ENCODE peak calls at places on chromosome 14, in five cellular contexts. F is stomach, H is esophagus muscularis mucosa, V is Peyer's patch, B is psoas muscle. C is an unnamed sample.

GRCh38 chr14:32635103-32635719 is 303.5 kb upstream of the NPAS3 start:
- DNase-seq in F (no peak), H (no peak), B (no peak), V (no peak), C (no peak)

GRCh38 chr14:94571395-94571794 is 9.8 kb upstream of the SERPINA5 start:
- DNase-seq in V (no peak), B (no peak), F (no peak), H (no peak), C (no peak)

GRCh38 chr14:30499358-30499757 is 59.6 kb upstream of the G2E3 start:
- DNase-seq in H (no peak), V (no peak), F (no peak), B (no peak), C (no peak)

GRCh38 chr14:66038214-66038977 is 447.8 kb upstream of the CCDC196 start:
- DNase-seq in V (no peak), F (no peak), H (no peak), B (no peak), C (peak; percentile 21)

GRCh38 chr14:24285351-24285750 is 14.0 kb upstream of the RABGGTA start:
- DNase-seq in H (no peak), B (no peak), F (no peak), V (no peak), C (no peak)

GRCh38 chr14:56172571-56172971 is 54.4 kb downstream of the PELI2 start:
- DNase-seq in V (no peak), H (no peak), F (no peak), B (no peak), C (no peak)

GRCh38 chr14:99548871-99549270 is 55.1 kb downstream of the CCDC85C start:
- DNase-seq in V (no peak), F (no peak), B (no peak), H (no peak), C (no peak)

GRCh38 chr14:51419685-51420084 is 179.6 kb downstream of the TMX1 start:
- DNase-seq in V (no peak), F (no peak), H (no peak), B (no peak), C (no peak)

GRCh38 chr14:99802301-99803105 is 9.3 kb downstream of the EML1 start:
- DNase-seq in H (no peak), B (no peak), F (no peak), V (no peak), C (no peak)

GRCh38 chr14:99784508-99784907 is 8.7 kb upstream of the EML1 start:
- DNase-seq in B (no peak), V (peak; percentile 72), H (no peak), F (no peak), C (no peak)

GRCh38 chr14:25953532-25954144 is 644.2 kb downstream of the NOVA1 start:
- DNase-seq in H (no peak), V (no peak), F (no peak), B (peak; percentile 24), C (peak; percentile 43)

GRCh38 chr14:54784060-54784459 is 118.6 kb downstream of the GCH1 start:
- DNase-seq in B (peak; percentile 37), H (no peak), V (no peak), F (no peak), C (no peak)

GRCh38 chr14:52312872-52313492 is 1.1 kb upstream of the PTGER2 start:
- DNase-seq in H (peak; percentile 87), B (no peak), V (no peak), F (no peak), C (no peak)

GRCh38 chr14:56129941-56130340 is 11.7 kb downstream of the PELI2 start:
- DNase-seq in F (no peak), B (peak; percentile 18), H (no peak), V (no peak), C (no peak)

GRCh38 chr14:30125322-30125944 is 197.8 kb upstream of the PRKD1 start:
- DNase-seq in V (no peak), B (no peak), F (no peak), H (no peak), C (no peak)

GRCh38 chr14:24903337-24903736 is 146.6 kb downstream of the STXBP6 start:
- DNase-seq in V (no peak), F (no peak), H (no peak), B (no peak), C (no peak)

GRCh38 chr14:29463727-29464370 is 463.8 kb downstream of the PRKD1 start:
- DNase-seq in V (no peak), H (no peak), F (no peak), B (no peak), C (no peak)

GRCh38 chr14:81400202-81400678 is at the start of gene STON2:
- DNase-seq in H (peak; percentile 91), V (no peak), B (peak; percentile 61), F (no peak), C (no peak)

GRCh38 chr14:94115068-94115591 is 4.6 kb downstream of the IFI27 start:
- DNase-seq in V (no peak), F (peak; percentile 34), B (no peak), H (no peak), C (peak; percentile 54)

GRCh38 chr14:81219821-81220487 is 805 bp downstream of the GTF2A1 start:
- DNase-seq in V (peak; percentile 63), B (peak; percentile 47), H (no peak), F (peak; percentile 43), C (peak; percentile 71)

GRCh38 chr14:35808076-35808657 is 928 bp downstream of the RALGAPA1 start:
- DNase-seq in V (no peak), H (no peak), B (no peak), F (peak; percentile 38), C (peak; percentile 62)

GRCh38 chr14:100116134-100116533 is 43.3 kb downstream of the DEGS2 start:
- DNase-seq in F (no peak), V (no peak), H (no peak), B (no peak), C (no peak)

GRCh38 chr14:94864421-94865195 is 94.7 kb upstream of the GSC start:
- DNase-seq in H (no peak), B (peak; percentile 30), V (no peak), F (no peak), C (no peak)

GRCh38 chr14:81018245-81018644 is 62.8 kb downstream of the TSHR start:
- DNase-seq in H (no peak), V (no peak), B (no peak), F (no peak), C (no peak)

GRCh38 chr14:94945615-94946014 is 175.7 kb upstream of the GSC start:
- DNase-seq in B (no peak), F (no peak), V (no peak), H (no peak), C (no peak)

GRCh38 chr14:81277096-81277495 is 56.3 kb upstream of the GTF2A1 start:
- DNase-seq in H (no peak), B (no peak), V (no peak), F (no peak), C (no peak)

DNA sequence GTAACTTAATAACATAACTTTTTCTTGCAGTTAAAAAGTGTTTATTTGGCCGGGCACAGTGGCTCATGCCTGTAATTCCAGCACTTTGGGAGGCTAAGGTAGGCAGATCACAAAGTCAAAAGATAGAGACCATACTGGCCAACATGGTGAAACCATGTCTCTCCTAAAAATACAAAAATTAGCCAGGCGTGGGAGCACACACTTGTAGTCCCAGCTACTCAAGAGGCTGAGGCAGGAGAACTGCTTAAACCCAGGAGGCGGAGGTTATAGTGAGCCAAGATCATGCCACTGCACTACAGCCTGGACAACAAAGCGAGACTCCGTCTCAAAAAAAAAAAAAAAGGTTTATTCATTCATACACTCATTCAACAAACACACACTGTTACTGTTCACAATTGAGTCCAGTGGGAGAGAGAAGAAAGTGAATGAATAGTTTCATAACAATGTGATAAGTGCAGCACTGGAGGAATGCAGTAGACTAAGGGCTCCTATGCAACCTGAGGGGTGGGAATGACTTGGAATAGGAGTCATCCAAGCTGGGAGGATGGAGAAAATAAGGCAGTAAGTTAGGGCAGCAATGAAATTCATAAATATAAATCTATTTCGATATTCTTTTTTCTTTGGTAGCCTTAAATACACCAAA is 19.8 kb downstream of the DAD1 start:
- DNase-seq in B (no peak), V (no peak), F (no peak), H (no peak), C (no peak)
- H3K4me3 ChIP-seq in B (no peak overlapping the region), V (no peak overlapping the region), F (no peak overlapping the region), H (no peak overlapping the region), C (no peak overlapping the region)

GRCh38 chr14:63475761-63476160 is 67.4 kb downstream of the PPP2R5E start:
- DNase-seq in B (no peak), F (no peak), H (no peak), V (no peak), C (no peak)
- H3K4me1 ChIP-seq in B (peaks cover 22% of the 10 kb centered on the region), F (peaks cover 89% of the 10 kb centered on the region), H (peaks cover 72% of the 10 kb centered on the region), V (no peaks in the 10 kb centered on the region), C (peaks cover 28% of the 10 kb centered on the region)

DNA sequence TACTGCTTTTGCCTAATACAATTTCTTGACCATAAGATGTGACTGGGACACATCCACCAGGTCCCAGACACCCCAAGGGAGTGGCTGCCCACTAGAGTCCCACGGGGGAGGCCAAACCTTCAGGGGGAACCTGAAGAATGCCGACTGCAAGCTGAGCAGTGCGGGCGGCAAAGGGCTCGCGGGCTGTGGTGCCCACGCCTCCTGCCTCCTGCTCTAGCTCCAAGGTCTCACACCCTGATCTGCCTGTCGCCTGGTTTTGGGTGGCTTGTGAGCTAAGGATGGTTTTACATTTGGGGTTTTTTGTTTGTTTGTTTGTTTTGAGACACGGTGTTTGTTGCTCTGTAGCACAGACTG is 75.2 kb downstream of the MOK start:
- DNase-seq in V (no peak), B (no peak), F (no peak), H (no peak), C (no peak)
- H3K4me3 ChIP-seq in V (no peak overlapping the region), B (no peak overlapping the region), F (no peak overlapping the region), H (no peak overlapping the region), C (no peak overlapping the region)

GRCh38 chr14:88987516-88987915 is 163.1 kb downstream of the TTC8 start:
- DNase-seq in H (no peak), B (no peak), F (no peak), V (no peak), C (no peak)

GRCh38 chr14:88989911-88990310 is 165.5 kb downstream of the TTC8 start:
- DNase-seq in F (no peak), H (no peak), V (no peak), B (no peak), C (no peak)

GRCh38 chr14:88983755-88984154 is 159.3 kb downstream of the TTC8 start:
- DNase-seq in F (no peak), V (no peak), B (no peak), H (no peak), C (no peak)

GRCh38 chr14:88985654-88986053 is 161.2 kb downstream of the TTC8 start:
- DNase-seq in H (no peak), V (no peak), B (no peak), F (no peak), C (no peak)

DNA sequence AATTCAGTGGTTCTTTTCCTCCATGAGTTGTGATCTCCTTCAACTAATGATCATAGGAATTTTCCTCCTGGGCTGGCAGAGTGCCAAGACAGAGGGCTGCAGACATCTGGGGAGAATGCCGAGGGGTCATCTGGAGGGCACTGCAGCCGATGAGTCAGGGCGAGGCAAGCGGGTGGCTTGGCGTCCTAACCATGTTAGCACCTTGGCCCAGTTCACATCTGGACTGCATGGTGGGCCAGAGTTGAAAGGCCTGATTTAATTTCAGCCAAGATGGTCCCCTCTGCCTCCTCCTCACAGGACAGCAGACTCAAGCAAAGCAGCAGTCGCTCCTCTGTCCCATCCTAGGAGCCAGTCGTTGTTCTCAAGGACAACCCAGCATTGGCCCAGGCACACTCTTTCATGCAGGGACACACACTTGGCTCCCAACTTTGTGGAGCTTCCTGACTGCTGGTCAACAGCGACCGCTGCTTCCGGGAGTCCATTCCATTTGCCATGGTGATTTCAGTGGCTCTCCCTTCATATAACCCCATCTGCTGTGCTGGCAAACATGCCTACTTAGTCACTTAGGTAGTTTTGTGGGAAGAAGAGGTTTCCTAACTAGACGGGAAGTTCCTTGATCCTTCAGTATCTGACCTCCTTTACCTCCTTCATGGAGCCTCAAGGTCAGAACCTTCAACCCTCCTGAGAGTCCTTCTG is 161.8 kb downstream of the TTC8 start:
- DNase-seq in H (no peak), V (no peak), F (no peak), B (peak; percentile 13), C (no peak)
- H3K4me1 ChIP-seq in H (no peaks in the 10 kb centered on the region), V (no peaks in the 10 kb centered on the region), F (no peaks in the 10 kb centered on the region), B (no peaks in the 10 kb centered on the region), C (no peaks in the 10 kb centered on the region)

GRCh38 chr14:69615471-69616407 is 4.3 kb downstream of the SUSD6 start:
- DNase-seq in V (no peak), F (peak; percentile 49), H (no peak), B (peak; percentile 35), C (peak; percentile 66)
- H3K4me3 ChIP-seq in V (peak overlapping the region; percentile 34), F (peak overlapping the region; percentile 27), H (peak overlapping the region; percentile 37), B (peak overlapping the region; percentile 41), C (no peak overlapping the region)

C was measured in mucosa of descending colon.